ENCODE peak calls at places on chromosomes 1 and 21, in four cellular contexts. P, N, U and S are unnamed samples.

GRCh38 chr1:12554521-12555305 is 63.3 kb downstream of the DHRS3 start:
- DNase-seq in U (no peak), P (no peak), N (no peak), S (no peak)

GRCh38 chr1:116472431-116472961 is 98.3 kb downstream of the CD58 start:
- DNase-seq in P (no peak), U (no peak), N (peak), S (no peak)

GRCh38 chr1:218397752-218398339 is 52.7 kb downstream of the TGFB2 start:
- DNase-seq in P (no peak), N (peak), U (no peak), S (peak)

GRCh38 chr1:160776178-160776577 is 19.8 kb upstream of the LY9 start:
- DNase-seq in U (no peak), P (no peak), N (no peak), S (no peak)

GRCh38 chr1:84090447-84091244 is 53.4 kb upstream of the PRKACB start:
- DNase-seq in P (no peak), U (no peak), N (no peak), S (no peak)

GRCh38 chr1:244963231-244963826 is 99.0 kb upstream of the HNRNPU start:
- DNase-seq in U (no peak), P (peak), N (no peak), S (no peak)

GRCh38 chr1:70499695-70500094 is 88.6 kb downstream of the CTH start:
- DNase-seq in P (no peak), N (no peak), U (no peak), S (no peak)

GRCh38 chr1:71294178-71294577 is 213.3 kb upstream of the ZRANB2 start:
- DNase-seq in U (no peak), N (no peak), P (no peak), S (no peak)

GRCh38 chr1:207919523-207920210 is 8.7 kb upstream of the CD34 start:
- DNase-seq in U (no peak), P (no peak), N (no peak), S (no peak)

GRCh38 chr1:86380257-86380861 is 15.8 kb downstream of the ODF2L start:
- DNase-seq in U (peak), N (peak), P (peak), S (peak)

GRCh38 chr1:150995896-150996295 is 10.8 kb downstream of the MINDY1 start:
- DNase-seq in N (no peak), U (no peak), P (peak), S (no peak)

GRCh38 chr1:205977348-205978014 is 25.7 kb downstream of the RAB7B start:
- DNase-seq in N (peak), U (peak), P (peak), S (peak)

GRCh38 chr1:153339802-153340201 is 8.8 kb downstream of the PGLYRP4 start:
- DNase-seq in U (no peak), P (no peak), N (no peak), S (no peak)

GRCh38 chr1:3005771-3006170 is 15.5 kb upstream of the ACTRT2 start:
- DNase-seq in P (no peak), U (no peak), N (no peak), S (no peak)

GRCh38 chr1:170939476-170939875 is 4.1 kb downstream of the MROH9 start:
- DNase-seq in N (no peak), U (no peak), P (no peak), S (no peak)

GRCh38 chr1:98741164-98741563 is 79.6 kb downstream of the SNX7 start:
- DNase-seq in P (no peak), U (no peak), N (no peak), S (no peak)

GRCh38 chr1:100907887-100908286 is 12.0 kb downstream of the SLC30A7 start:
- DNase-seq in U (no peak), P (no peak), N (no peak), S (no peak)

GRCh38 chr1:70980361-70980760 is 67.3 kb downstream of the PTGER3 start:
- DNase-seq in N (no peak), P (no peak), U (no peak), S (no peak)

GRCh38 chr1:73800376-73800775 is 397.6 kb downstream of the LRRIQ3 start:
- DNase-seq in N (no peak), U (no peak), P (no peak), S (no peak)

GRCh38 chr1:54604572-54605370 is 18.6 kb downstream of the FAM151A start:
- DNase-seq in N (no peak), P (no peak), U (peak), S (no peak)

GRCh38 chr1:115363171-115363570 is 25.1 kb upstream of the NGF start:
- DNase-seq in U (no peak), P (no peak), N (no peak), S (no peak)

GRCh38 chr1:164725401-164725800 is 166.4 kb downstream of the PBX1 start:
- DNase-seq in U (no peak), N (no peak), P (no peak), S (no peak)

GRCh38 chr1:193676996-193677569 is 490.7 kb upstream of the B3GALT2 start:
- DNase-seq in U (no peak), N (no peak), P (no peak), S (no peak)

GRCh38 chr1:12615166-12615915 is 2.7 kb downstream of the DHRS3 start:
- DNase-seq in N (no peak), U (no peak), P (no peak), S (no peak)

DNA sequence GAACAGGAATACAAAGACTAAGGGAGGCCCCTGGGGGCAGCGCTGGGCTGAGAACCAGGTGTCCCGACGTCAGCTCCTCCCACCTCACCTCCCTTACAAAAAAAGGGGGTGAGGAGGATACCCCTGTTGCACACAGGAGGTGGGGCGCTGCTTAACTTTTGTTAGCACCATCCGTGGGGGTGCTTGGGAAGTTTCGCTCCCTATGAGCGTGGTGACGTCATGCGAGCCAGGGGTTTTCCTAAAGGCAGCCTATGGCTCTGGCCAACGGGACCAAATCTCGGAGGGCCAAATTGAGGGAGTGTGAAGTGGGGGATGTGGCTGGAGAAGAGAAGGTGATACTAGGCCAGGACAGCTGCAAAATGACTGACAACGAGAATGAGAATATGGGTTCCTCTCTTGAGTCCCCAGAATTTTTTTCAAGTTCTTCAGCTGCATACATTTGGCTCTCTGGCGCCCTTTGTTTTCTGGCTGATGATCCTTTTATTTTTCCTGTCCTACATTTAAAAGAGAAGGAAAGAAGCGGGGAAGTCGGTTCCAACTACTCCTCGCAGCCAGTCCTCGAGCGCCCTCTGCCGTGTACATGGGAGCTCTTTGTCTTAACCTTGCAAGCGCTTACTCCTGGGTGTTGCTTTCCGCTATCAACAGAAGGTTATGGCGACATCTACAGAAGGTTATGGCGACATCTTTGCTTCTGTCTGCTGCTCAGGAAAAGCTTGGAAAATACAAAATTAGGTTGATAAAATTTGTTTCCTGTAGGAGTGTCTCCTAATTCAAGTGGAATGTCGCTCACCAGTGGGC is 48.0 kb upstream of the ZC3H11B start:
- DNase-seq in U (peak), P (peak), N (no peak), S (peak)
- TF ChIP-seq ESRRA in U (no peak), P (peak), N (no peak), S (no peak)

GRCh38 chr1:201598396-201598795 is 59.5 kb downstream of the NAV1 start:
- DNase-seq in N (no peak), U (no peak), P (no peak), S (no peak)

GRCh38 chr1:201599548-201599947 is 60.6 kb downstream of the NAV1 start:
- DNase-seq in U (no peak), N (no peak), P (no peak), S (no peak)

GRCh38 chr1:201598973-201599372 is 60.0 kb downstream of the NAV1 start:
- DNase-seq in N (no peak), U (no peak), P (no peak), S (no peak)

GRCh38 chr1:201596101-201596868 is 57.4 kb downstream of the NAV1 start:
- DNase-seq in P (no peak), N (no peak), U (no peak), S (no peak)

GRCh38 chr1:201597551-201598230 is 58.8 kb downstream of the NAV1 start:
- DNase-seq in N (no peak), P (no peak), U (no peak), S (peak)
- TF ChIP-seq REST in N (no peak), P (no peak), U (no peak), S (no peak)

DNA sequence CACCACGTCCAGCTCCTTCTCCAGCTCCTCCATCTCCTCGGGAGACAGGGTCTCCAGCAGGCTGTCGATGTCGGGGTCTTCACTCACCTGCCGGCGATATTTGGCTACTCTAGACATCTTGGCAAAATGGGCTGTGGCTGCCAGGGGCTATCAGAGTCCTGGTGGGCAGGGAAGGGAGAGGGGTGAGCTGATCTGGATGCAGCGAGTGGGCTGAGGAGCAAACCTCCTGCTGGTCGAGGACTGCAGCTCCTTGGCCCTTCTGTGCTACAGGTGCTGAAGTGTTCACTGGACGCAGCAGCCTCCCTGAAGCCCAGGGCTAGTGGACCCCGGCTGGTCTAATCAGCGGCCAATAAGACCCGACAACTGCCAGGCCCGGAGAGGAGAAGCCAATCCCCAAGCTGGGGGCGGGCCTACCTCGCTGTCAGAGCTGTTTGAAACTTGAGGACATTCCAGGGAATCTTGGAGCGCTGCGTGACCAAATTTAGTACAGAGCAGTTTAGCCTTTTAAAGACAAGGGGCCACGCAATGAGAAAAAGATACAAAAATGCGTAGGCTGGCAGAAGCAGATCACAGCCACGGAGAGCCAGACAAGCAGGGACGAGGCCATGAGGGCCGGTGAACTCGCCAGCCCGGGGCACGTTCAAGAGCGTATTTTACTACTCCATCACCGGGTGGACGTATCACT is at the start of gene LMOD1:
- DNase-seq in P (peak), U (no peak), N (peak), S (no peak)
- H3K4me3 ChIP-seq in P (peak), U (no peak), N (peak), S (no peak)

DNA sequence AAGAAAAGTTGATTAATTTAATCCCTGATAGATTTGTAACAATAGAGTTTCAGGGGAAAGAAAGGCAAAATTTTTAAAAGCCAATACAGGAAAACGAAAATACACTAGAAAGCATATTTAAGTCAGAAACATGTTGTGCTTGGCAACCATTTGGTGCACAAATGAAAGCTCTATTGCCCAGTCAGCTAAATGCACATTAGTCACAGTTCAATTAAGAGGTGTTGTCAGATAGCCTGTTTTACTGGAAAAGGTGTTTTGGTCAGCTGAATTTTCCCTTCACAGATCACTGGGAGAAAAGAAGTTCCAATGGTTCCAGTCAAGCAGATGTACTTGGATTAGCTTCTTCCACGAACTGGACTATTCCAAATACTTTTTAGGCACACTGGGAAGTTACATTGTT is 25.4 kb downstream of the RGS4 start:
- DNase-seq in N (no peak), P (no peak), U (no peak), S (no peak)
- TF ChIP-seq ESRRA in N (no peak), P (no peak), U (no peak), S (no peak)

DNA sequence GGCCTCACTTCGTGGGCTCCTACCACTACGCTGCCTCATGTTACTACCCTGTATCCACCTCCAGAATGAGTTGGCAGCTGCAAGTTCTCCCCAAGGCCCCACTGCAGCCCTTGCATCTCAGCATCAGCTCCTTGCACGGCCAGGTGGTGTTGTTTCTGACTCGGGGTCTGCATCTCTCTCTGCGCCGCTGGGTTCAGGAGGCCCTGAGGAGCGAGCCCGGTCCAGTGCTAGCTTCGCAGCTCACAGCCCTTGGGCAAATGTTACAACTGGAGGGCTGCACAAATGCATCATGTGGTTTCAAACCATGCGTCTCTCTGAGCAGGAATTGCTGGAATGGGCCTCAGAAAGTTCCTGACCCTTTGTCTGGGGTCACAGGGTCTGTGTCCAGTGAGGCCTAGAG is 3.2 kb upstream of the CLDN14 start:
- DNase-seq in P (no peak), U (no peak), N (no peak), S (no peak)
- TF ChIP-seq REST in P (no peak), U (no peak), N (no peak), S (no peak)

GRCh38 chr1:16978139-16978538 is 2.3 kb downstream of the MFAP2 start:
- DNase-seq in P (no peak), N (no peak), U (no peak), S (no peak)
- H3K4me3 ChIP-seq in P (no peak), N (no peak), U (no peak), S (no peak)

DNA sequence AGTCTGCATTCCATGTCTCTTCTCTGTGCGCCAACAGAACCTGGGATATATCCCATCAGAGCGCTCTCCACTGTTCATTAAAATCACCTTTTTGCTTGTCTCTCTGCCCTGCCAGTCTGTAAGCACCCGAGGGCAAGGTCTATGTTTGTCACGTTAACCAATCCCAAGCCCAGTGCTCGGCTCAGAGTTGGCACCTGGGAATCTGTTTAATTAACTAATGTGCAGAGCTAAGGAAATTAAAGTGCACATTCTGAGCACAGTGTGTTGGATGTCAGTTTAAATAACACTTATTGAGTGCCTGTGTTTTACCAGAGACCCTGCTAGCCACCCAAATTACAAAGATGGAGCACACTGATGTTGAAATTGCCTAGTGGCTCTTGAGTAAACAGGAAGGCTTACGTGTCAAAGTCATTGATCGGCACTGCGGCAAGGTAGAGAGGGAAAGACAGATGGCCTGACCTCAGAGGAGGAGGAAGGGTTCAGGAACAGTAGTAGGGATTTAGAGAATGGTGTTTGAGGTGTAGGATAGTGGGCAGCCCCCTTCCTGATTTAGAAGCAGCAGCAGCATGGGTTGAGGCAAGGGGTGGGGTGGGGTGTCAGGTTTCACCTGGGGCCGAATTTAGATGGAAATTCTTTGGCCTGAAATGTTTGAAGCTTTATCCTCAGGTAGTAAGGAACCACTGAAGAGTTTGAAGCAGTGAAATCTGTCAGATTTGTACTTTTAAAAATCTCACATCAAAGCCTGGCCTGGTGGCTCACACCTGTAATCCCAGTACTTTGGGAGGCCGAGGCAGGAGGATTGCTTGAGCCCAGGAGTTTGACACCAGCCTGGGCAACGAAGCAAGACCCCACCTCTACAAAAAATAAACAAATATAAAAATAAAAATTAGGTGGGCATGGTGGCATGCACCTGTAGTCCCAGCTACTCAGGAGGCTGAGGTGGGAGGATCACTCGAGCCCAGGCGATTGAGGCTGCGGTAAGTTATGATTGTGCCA is 7.7 kb downstream of the ARMH1 start:
- DNase-seq in N (peak), P (no peak), U (no peak), S (no peak)
- TF ChIP-seq ESRRA in N (no peak), P (no peak), U (no peak), S (no peak)

DNA sequence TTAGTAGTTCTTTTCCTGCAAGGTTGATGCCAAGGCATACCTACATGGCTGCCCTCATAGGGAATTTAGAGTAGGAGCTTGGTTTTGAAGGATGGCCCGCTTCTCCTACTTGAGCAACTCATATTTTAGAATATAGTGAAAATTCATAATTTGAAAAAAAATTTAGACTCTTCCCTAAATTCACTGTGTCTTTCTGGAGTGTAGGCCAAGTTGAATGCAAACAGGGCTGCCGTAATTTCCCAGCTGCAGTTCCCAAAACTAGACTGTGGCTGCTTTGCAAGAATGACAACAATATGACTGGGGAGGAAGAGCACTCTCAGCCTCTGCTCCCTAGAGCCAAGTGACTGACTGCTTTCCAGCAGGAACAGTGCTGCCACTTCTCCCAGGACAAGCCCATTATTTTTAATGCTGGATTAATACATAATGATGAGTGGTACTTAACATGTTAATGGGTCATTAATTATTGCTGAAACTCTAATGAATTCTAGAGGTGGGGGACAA is 209.0 kb downstream of the RHOU start:
- DNase-seq in P (no peak), N (no peak), U (no peak), S (no peak)
- TF ChIP-seq REST in P (no peak), N (no peak), U (no peak), S (no peak)

GRCh38 chr1:87463917-87464565 is 135.4 kb downstream of the LMO4 start:
- DNase-seq in N (no peak), U (peak), P (no peak), S (no peak)

GRCh38 chr1:87466621-87467020 is 137.9 kb downstream of the LMO4 start:
- DNase-seq in N (no peak), P (no peak), U (no peak), S (no peak)

GRCh38 chr1:87457408-87457807 is 128.7 kb downstream of the LMO4 start:
- DNase-seq in P (no peak), U (no peak), N (no peak), S (no peak)

GRCh38 chr1:87462894-87463293 is 134.2 kb downstream of the LMO4 start:
- DNase-seq in P (no peak), U (no peak), N (no peak), S (no peak)
- H3K4me3 ChIP-seq in P (no peak), U (no peak), N (no peak), S (no peak)

GRCh38 chr1:172254521-172255222 is 165.8 kb upstream of the C1orf105 start:
- DNase-seq in U (no peak), P (no peak), N (no peak), S (peak)
- TF ChIP-seq ESRRA in U (no peak), P (no peak), N (no peak), S (no peak)